ENCODE peak calls at places on chromosomes 2 and 18, in six cellular contexts. H is upper lobe of right lung, S is spleen, D is WERI-Rb-1, C is IMR-90, Y is dorsolateral prefrontal cortex. N is an unnamed sample.

GRCh38 chr18:61535401-61535800 is 202.2 kb downstream of the CDH20 start:
- DNase-seq in H (no peak), S (no peak), D (no peak), C (no peak), Y (no peak), N (no peak)

GRCh38 chr2:210370562-210370961 is 55.6 kb upstream of the MYL1 start:
- DNase-seq in H (no peak), S (no peak), D (no peak), C (no peak), Y (no peak), N (no peak)

GRCh38 chr2:105325389-105325963 is 4.1 kb downstream of the TGFBRAP1 start:
- DNase-seq in H (no peak), S (no peak), D (no peak), C (peak; percentile 55), Y (no peak), N (no peak)

GRCh38 chr2:138036522-138036921 is 72.2 kb downstream of the HNMT start:
- DNase-seq in H (no peak), S (no peak), D (no peak), C (no peak), Y (no peak), N (no peak)

GRCh38 chr2:73289304-73289703 is 4.0 kb downstream of the EGR4 start:
- DNase-seq in H (no peak), S (no peak), D (no peak), C (no peak), Y (no peak), N (no peak)

GRCh38 chr2:55461679-55462078 is 42.0 kb upstream of the CCDC88A start:
- DNase-seq in H (no peak), S (no peak), D (no peak), C (no peak), Y (no peak), N (no peak)

GRCh38 chr2:190837991-190838390 is 42.6 kb upstream of the GLS start:
- DNase-seq in H (no peak), S (no peak), D (no peak), C (no peak), Y (no peak), N (no peak)

GRCh38 chr2:11500702-11501303 is 33.0 kb upstream of the GREB1 start:
- DNase-seq in H (no peak), S (no peak), D (no peak), C (no peak), Y (no peak), N (no peak)

GRCh38 chr18:11511434-11512095 is 97.8 kb upstream of the SLC35G4 start:
- DNase-seq in H (no peak), S (no peak), D (no peak), C (no peak), Y (no peak), N (no peak)

GRCh38 chr2:215749092-215749957 is 264.0 kb downstream of the MREG start:
- DNase-seq in H (peak; percentile 94), S (peak; percentile 70), D (no peak), C (peak; percentile 64), Y (no peak), N (peak; percentile 41)

GRCh38 chr18:9914584-9915290 is 921 bp downstream of the VAPA start:
- DNase-seq in H (peak; percentile 92), S (peak; percentile 95), D (peak; percentile 20), C (peak; percentile 84), Y (peak; percentile 36), N (peak; percentile 90)

GRCh38 chr2:78979380-78980238 is 45.9 kb upstream of the REG3G start:
- DNase-seq in H (no peak), S (no peak), D (peak; percentile 79), C (no peak), Y (peak; percentile 80), N (peak; percentile 60)

GRCh38 chr2:96540136-96540535 is 3.6 kb downstream of the ARID5A start:
- DNase-seq in H (peak; percentile 21), S (no peak), D (no peak), C (peak; percentile 59), Y (no peak), N (peak; percentile 36)

GRCh38 chr2:173346035-173346434 is 8.6 kb upstream of the CDCA7 start:
- DNase-seq in H (no peak), S (no peak), D (no peak), C (no peak), Y (no peak), N (no peak)

GRCh38 chr18:845152-845819 is 33.2 kb upstream of the YES1 start:
- DNase-seq in H (no peak), S (no peak), D (no peak), C (peak; percentile 63), Y (no peak), N (peak; percentile 34)

GRCh38 chr2:177396630-177397460 is 4.3 kb downstream of the AGPS start:
- DNase-seq in H (no peak), S (no peak), D (no peak), C (peak; percentile 69), Y (no peak), N (peak; percentile 21)

GRCh38 chr18:49492694-49493033 is 5.6 kb upstream of the C18orf32 start:
- DNase-seq in H (no peak), S (no peak), D (no peak), C (no peak), Y (no peak), N (no peak)

GRCh38 chr2:84278386-84278785 is 180.7 kb downstream of the SUCLG1 start:
- DNase-seq in H (no peak), S (no peak), D (no peak), C (no peak), Y (no peak), N (no peak)

GRCh38 chr2:9033385-9034175 is 30.1 kb upstream of the MBOAT2 start:
- DNase-seq in H (no peak), S (no peak), D (peak; percentile 74), C (no peak), Y (no peak), N (no peak)

GRCh38 chr2:59276033-59276432 is 1034.9 kb upstream of the FANCL start:
- DNase-seq in H (no peak), S (no peak), D (no peak), C (no peak), Y (no peak), N (no peak)

GRCh38 chr2:33810046-33810835 is 211.1 kb upstream of the FAM98A start:
- DNase-seq in H (no peak), S (no peak), D (no peak), C (no peak), Y (no peak), N (no peak)

GRCh38 chr2:64311948-64312621 is 141.9 kb upstream of the LGALSL start:
- DNase-seq in H (peak; percentile 86), S (no peak), D (no peak), C (peak; percentile 78), Y (peak; percentile 88), N (peak; percentile 57)

GRCh38 chr2:56898986-56899385 is 715.2 kb downstream of the CCDC85A start:
- DNase-seq in H (no peak), S (no peak), D (no peak), C (no peak), Y (no peak), N (no peak)

GRCh38 chr2:8096484-8096883 is 585.4 kb upstream of the ID2 start:
- DNase-seq in H (no peak), S (no peak), D (no peak), C (no peak), Y (no peak), N (no peak)

GRCh38 chr18:72869786-72870185 is 2.0 kb upstream of the NETO1 start:
- DNase-seq in H (no peak), S (peak; percentile 81), D (no peak), C (no peak), Y (no peak), N (no peak)

GRCh38 chr2:156343096-156343939 is 10.8 kb upstream of the NR4A2 start:
- DNase-seq in H (no peak), S (no peak), D (no peak), C (no peak), Y (no peak), N (no peak)

GRCh38 chr2:10733584-10733958 is 12.1 kb downstream of the ATP6V1C2 start:
- DNase-seq in H (no peak), S (peak; percentile 30), D (no peak), C (peak; percentile 21), Y (no peak), N (no peak)

GRCh38 chr2:88808083-88808482 is 116.6 kb downstream of the RPIA start:
- DNase-seq in H (no peak), S (no peak), D (no peak), C (no peak), Y (no peak), N (no peak)
- H3K4me3 ChIP-seq in H (no peak overlapping the region), S (no peak overlapping the region), D (no peak overlapping the region), C (no peak overlapping the region), Y (no peak overlapping the region), N (no peak overlapping the region)

DNA sequence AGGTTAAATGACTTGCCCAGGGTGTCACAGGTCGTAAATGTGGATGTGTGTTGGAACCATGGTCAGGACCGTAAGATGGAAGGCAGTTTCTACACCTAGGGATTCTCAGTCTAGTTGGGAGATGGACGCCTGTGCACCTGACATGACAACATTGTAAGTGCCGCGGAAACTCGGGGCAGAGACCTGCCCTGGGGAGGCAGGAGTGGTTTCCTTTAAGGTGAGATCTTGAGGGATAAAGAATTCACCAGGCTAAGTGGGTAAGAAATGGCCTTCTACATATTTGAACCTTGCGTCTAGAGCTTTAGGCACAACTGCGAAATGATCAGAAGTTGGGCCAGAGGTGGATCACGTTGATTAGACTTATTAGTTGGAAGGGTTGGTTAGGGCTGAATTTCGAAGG is 1.6 kb downstream of the DGKD start:
- DNase-seq in H (peak; percentile 9), S (no peak), D (no peak), C (no peak), Y (no peak), N (no peak)
- H3K4me3 ChIP-seq in H (peak overlapping the region; percentile 68), S (peak overlapping the region; percentile 82), D (no peak overlapping the region), C (no peak overlapping the region), Y (peak overlapping the region; percentile 66), N (no peak overlapping the region)

DNA sequence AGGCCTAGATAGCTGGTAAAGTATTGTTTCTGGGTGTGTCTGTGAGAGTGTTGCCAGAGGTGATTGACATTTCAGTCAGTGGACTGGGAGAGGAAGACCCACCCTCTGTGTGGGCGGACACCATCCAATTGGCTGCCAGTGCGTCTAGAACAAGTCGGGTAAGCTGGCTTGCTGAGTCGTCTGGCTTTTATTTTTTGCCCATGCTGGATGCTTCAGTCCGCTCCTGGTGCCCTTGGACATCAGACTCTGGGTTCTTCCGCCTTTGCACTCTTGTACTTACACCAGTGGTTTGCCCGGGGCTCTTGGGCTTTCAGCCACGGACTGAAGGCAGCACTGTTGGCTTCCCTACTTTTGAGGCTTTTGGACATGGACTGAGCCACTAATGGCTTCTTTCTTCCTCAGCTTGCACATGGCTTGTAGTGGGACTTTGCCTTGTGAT is 24.3 kb downstream of the DIS3L2 start:
- DNase-seq in H (no peak), S (no peak), D (no peak), C (no peak), Y (no peak), N (no peak)
- H3K4me3 ChIP-seq in H (no peak overlapping the region), S (no peak overlapping the region), D (no peak overlapping the region), C (no peak overlapping the region), Y (no peak overlapping the region), N (no peak overlapping the region)

DNA sequence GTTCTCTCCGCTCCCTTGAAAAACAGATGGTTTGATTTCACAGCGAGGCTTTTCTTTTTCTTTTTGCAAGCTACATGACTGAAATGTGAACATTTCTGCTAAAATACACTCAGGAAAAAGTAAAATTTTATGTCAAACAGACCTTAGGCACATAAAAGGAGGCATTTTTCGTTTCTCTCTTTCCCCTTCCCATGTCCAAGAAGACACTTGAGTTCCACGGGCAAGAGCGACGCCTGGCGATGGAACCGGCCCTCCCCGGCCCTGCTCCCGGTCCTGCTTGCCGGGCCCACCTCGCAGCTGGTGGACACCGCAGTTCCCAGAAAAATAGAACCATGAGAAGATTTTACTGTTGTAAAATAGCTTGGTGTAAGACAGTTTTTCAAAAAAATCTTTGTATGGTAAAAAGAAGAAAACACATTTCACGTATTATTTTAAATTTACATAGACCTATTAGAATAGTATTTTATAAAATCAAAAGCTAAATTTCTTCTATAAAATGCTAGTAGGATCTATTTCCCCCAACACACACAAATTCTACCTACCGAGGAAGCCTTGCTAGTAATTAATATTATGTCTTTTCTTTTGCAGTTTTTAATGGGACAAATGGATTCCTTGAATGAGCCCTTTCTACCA is 2.3 kb upstream of the ALKAL2 start:
- DNase-seq in H (peak; percentile 91), S (peak; percentile 86), D (peak; percentile 88), C (peak; percentile 78), Y (peak; percentile 79), N (peak; percentile 83)
- H3K4me3 ChIP-seq in H (peak overlapping the region; percentile 62), S (peak overlapping the region; percentile 50), D (peak overlapping the region; percentile 58), C (peak overlapping the region; percentile 50), Y (peak overlapping the region; percentile 59), N (no peak overlapping the region)

N was measured in mucosa of descending colon.